ENCODE peak calls at places on chromosomes 12 and 14, in four cellular contexts. F is H1, D is HepG2, X is K562. O is an unnamed sample.

GRCh38 chr12:91347686-91348085 is 165.1 kb upstream of the DCN start:
- DNase-seq in X (no peak), F (no peak), D (no peak), O (no peak)

GRCh38 chr14:101033006-101033405 is 129.5 kb upstream of the RTL1 start:
- DNase-seq in D (no peak), F (no peak), X (no peak), O (no peak)

GRCh38 chr14:90061849-90062794 is at the start of gene KCNK13:
- DNase-seq in D (no peak), X (peak; percentile 8), F (peak; percentile 71), O (no peak)

GRCh38 chr14:103372552-103373304 is 12.5 kb upstream of the MARK3 start:
- DNase-seq in X (peak; percentile 82), D (peak; percentile 48), F (no peak), O (peak; percentile 78)

GRCh38 chr12:74885775-74886174 is 323.9 kb downstream of the KCNC2 start:
- DNase-seq in D (no peak), X (no peak), F (no peak), O (no peak)

GRCh38 chr14:67736771-67737170 is 35.1 kb downstream of the RDH12 start:
- DNase-seq in X (no peak), D (no peak), F (no peak), O (no peak)

GRCh38 chr14:78153069-78153351 is 17.2 kb upstream of the NRXN3 start:
- DNase-seq in F (no peak), D (no peak), X (no peak), O (peak; percentile 39)

GRCh38 chr12:104669851-104670337 is 213.1 kb downstream of the CHST11 start:
- DNase-seq in D (no peak), X (no peak), F (no peak), O (no peak)

GRCh38 chr14:51430600-51430999 is 190.6 kb downstream of the TMX1 start:
- DNase-seq in F (no peak), X (no peak), D (peak; percentile 10), O (no peak)

GRCh38 chr12:92432724-92433281 is 270.0 kb upstream of the PLEKHG7 start:
- DNase-seq in F (no peak), X (no peak), D (no peak), O (no peak)

GRCh38 chr12:111287125-111287900 is 81.6 kb downstream of the PHETA1 start:
- DNase-seq in X (no peak), D (no peak), F (no peak), O (no peak)

GRCh38 chr12:24975425-24975824 is 26.5 kb upstream of the BCAT1 start:
- DNase-seq in X (peak; percentile 17), F (no peak), D (no peak), O (no peak)

GRCh38 chr14:38254565-38255407 is 1.1 kb downstream of the CLEC14A start:
- DNase-seq in X (no peak), F (peak; percentile 73), D (no peak), O (no peak)

GRCh38 chr14:41280745-41281144 is 325.9 kb upstream of the LRFN5 start:
- DNase-seq in F (no peak), D (no peak), X (no peak), O (peak; percentile 4)

GRCh38 chr12:131608740-131609665 is 101.9 kb upstream of the SFSWAP start:
- DNase-seq in X (peak; percentile 78), F (peak; percentile 91), D (peak; percentile 21), O (peak; percentile 79)

GRCh38 chr14:34161351-34162169 is 210.7 kb upstream of the EGLN3 start:
- DNase-seq in D (no peak), X (no peak), F (no peak), O (no peak)

GRCh38 chr14:75831455-75831854 is 150.3 kb downstream of the TGFB3 start:
- DNase-seq in F (no peak), X (peak; percentile 85), D (peak; percentile 27), O (no peak)

GRCh38 chr12:55847033-55847432 is 4.3 kb upstream of the MMP19 start:
- DNase-seq in D (no peak), X (no peak), F (no peak), O (no peak)

GRCh38 chr14:101199028-101199770 is 295.7 kb upstream of the RTL1 start:
- DNase-seq in X (no peak), D (no peak), F (peak; percentile 28), O (no peak)

GRCh38 chr14:102086346-102086971 is 385 bp downstream of the HSP90AA1 start:
- DNase-seq in F (no peak), X (peak; percentile 48), D (no peak), O (no peak)

GRCh38 chr14:71403673-71404072 is 496.4 kb downstream of the PCNX1 start:
- DNase-seq in X (peak; percentile 19), D (peak; percentile 39), F (no peak), O (no peak)

GRCh38 chr12:121110211-121110940 is 22.3 kb upstream of the P2RX7 start:
- DNase-seq in D (peak; percentile 60), X (peak; percentile 80), F (peak; percentile 68), O (peak; percentile 74)

GRCh38 chr12:30166416-30166815 is 382.7 kb upstream of the TMTC1 start:
- DNase-seq in F (no peak), X (no peak), D (no peak), O (no peak)

GRCh38 chr12:39692258-39692853 is 72.8 kb upstream of the ABCD2 start:
- DNase-seq in X (no peak), F (no peak), D (no peak), O (no peak)

GRCh38 chr14:64646103-64646502 is 58.1 kb upstream of the PLEKHG3 start:
- DNase-seq in F (no peak), D (no peak), X (no peak), O (no peak)

GRCh38 chr12:103572312-103572711 is 14.8 kb upstream of the STAB2 start:
- DNase-seq in F (no peak), X (no peak), D (no peak), O (no peak)

GRCh38 chr14:33280646-33281045 is 342.0 kb downstream of the NPAS3 start:
- DNase-seq in X (no peak), D (no peak), F (no peak), O (no peak)

GRCh38 chr12:40829738-40830144 is 137.5 kb downstream of the CNTN1 start:
- DNase-seq in X (no peak), D (no peak), F (no peak), O (peak; percentile 28)

GRCh38 chr14:36215217-36215598 is 38.7 kb upstream of the PTCSC3 start:
- DNase-seq in F (no peak), X (no peak), D (no peak), O (no peak)

GRCh38 chr12:71935594-71935993 is 3.1 kb upstream of the TPH2 start:
- DNase-seq in X (peak; percentile 30), D (no peak), F (no peak), O (no peak)

GRCh38 chr14:41285193-41285748 is 321.4 kb upstream of the LRFN5 start:
- DNase-seq in D (peak; percentile 40), F (peak; percentile 50), X (peak; percentile 16), O (no peak)

GRCh38 chr14:20998674-20999366 is at the start of gene SLC39A2:
- DNase-seq in D (no peak), X (peak; percentile 38), F (peak; percentile 60), O (no peak)

GRCh38 chr12:28189774-28190320 is 409 bp upstream of the CCDC91 start:
- DNase-seq in X (peak; percentile 49), D (no peak), F (no peak), O (no peak)

DNA sequence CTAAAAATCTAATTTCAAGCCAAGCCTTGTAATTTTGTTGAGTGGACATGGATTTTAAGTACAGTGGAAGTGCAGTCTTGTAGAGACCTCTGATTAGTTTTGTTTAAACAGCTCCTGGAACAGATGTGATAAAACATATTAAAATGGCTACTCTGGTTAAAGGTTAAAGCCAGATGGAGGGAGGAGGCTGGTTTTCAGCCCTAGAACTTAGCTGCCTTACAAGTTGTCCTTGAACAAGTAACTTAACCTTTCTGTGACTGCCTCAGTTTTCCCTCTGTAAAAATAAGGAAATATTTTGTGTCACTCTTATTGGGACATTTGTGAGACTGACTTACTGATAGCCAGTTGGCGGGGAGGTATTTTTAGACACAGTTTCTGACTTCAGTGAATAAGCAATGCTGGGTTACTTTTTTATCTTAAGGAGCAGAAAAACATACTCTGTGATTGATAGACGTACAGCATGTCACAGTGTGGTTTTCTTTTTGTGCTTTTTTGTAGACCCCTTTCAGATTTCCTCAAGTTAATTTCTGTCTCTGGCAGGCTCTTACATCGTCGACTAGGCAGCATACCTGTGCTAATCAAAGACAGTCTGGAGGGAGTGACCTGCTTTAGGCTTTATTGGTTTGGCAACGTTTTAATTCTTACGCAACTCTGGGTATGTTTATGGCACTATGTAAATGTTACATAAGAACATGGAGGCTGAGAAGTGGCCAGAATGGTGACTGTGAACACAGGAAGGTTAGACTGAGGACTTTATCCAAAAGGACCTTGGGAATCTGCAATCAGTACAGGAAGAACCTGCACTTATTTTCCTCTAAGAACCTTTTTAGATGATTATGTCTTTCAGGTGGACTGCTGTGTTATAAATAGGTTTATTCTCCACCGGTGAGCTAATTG is 3.2 kb downstream of the ACVR1B start:
- DNase-seq in D (peak; percentile 55), X (peak; percentile 59), F (no peak), O (peak; percentile 38)
- TF ChIP-seq RNF2 in D (no peak), X (no peak), F (no peak), O (no peak)

GRCh38 chr12:96879301-96879700 is 27.8 kb upstream of the NEDD1 start:
- DNase-seq in F (no peak), D (no peak), X (no peak), O (no peak)

GRCh38 chr12:96876966-96877365 is 30.1 kb upstream of the NEDD1 start:
- DNase-seq in X (no peak), F (no peak), D (no peak), O (no peak)

GRCh38 chr12:96881608-96882007 is 25.4 kb upstream of the NEDD1 start:
- DNase-seq in F (no peak), X (no peak), D (no peak), O (no peak)

GRCh38 chr12:96880220-96880619 is 26.8 kb upstream of the NEDD1 start:
- DNase-seq in D (no peak), F (no peak), X (no peak), O (no peak)

GRCh38 chr12:96878704-96879103 is 28.4 kb upstream of the NEDD1 start:
- DNase-seq in D (no peak), F (no peak), X (no peak), O (no peak)
- TF ChIP-seq RNF2 in D (no peak), F (no peak), X (no peak), O (no peak)

DNA sequence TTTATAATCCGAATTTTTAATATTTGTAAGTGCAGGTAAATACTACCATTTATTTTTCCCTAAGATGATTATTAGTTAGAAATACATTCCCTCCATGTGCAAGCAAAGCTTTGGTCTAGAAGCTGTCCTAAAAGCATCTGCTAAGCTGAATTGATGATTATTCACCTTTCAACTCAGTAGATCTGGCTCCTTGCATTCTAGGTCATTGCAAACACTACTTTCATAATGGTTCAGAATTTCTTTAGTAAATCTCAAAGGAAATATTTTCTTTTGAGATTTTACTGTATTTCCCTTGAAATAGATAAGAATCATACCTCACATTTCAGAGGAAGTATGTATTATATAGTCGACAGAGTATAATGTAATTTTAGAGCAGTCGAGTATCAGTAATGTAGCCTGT is 2.4 kb downstream of the ETNK1 start:
- DNase-seq in X (peak; percentile 16), F (no peak), D (no peak), O (no peak)
- TF ChIP-seq RNF2 in X (no peak), F (no peak), D (no peak), O (no peak)

DNA sequence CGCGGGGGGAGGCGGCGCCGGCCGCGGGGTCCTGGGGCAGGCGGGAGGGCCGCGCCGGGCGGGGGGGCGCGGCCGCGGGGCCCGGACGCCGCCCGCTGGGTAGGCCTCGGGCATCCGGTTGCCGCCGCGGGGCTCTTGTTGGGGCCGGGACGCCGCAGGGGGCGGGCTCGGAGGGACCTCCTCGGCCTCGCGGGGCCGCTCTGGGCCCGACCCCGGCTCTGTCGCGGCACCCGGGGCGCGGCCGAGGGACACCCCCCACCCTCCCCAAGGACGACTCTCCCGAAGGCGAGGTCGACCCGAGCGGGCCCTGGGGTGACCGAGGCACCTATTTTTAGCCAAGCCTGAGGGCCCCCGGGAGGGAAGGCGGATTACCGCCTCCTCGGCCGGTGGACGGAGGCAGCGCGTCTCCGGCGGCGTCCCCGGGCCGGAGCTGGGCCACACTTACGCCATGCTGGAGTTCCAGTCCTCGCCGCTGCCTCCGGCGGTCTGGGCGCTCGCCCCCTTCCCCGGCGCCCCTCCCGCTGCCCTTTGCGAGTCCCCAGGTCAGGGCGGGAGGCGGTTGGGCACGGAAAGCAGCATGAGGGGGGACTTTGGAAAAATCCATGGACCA is 499 bp downstream of the KTN1 start:
- DNase-seq in F (no peak), X (peak; percentile 25), D (no peak), O (no peak)
- TF ChIP-seq RNF2 in F (no peak), X (no peak), D (peak; percentile 23), O (no peak)